ENCODE peak calls at places on chromosomes 1 and 21, in five cellular contexts. X, O, A, R and Y are unnamed samples.

GRCh38 chr1:41672173-41672572 is 187.7 kb upstream of the EDN2 start:
- DNase-seq in A (no peak), R (no peak), O (no peak), X (no peak), Y (peak; percentile 80)

GRCh38 chr1:178339834-178340233 is 156.9 kb downstream of the CLEC20A start:
- DNase-seq in R (no peak), X (no peak), A (no peak), O (no peak), Y (no peak)

GRCh38 chr1:167638064-167638463 is 8.0 kb downstream of the RCSD1 start:
- DNase-seq in O (no peak), R (no peak), X (no peak), A (no peak), Y (no peak)

GRCh38 chr1:200323856-200324400 is 85.9 kb downstream of the ZNF281 start:
- DNase-seq in R (no peak), O (no peak), A (no peak), X (no peak), Y (no peak)

GRCh38 chr1:151892190-151892589 is 17.1 kb downstream of the THEM4 start:
- DNase-seq in O (no peak), R (no peak), A (no peak), X (no peak), Y (no peak)

GRCh38 chr1:3393024-3393986 is 61.2 kb upstream of the ARHGEF16 start:
- DNase-seq in O (peak; percentile 78), R (no peak), A (no peak), X (peak; percentile 87), Y (peak; percentile 64)

GRCh38 chr1:201584510-201584991 is 45.6 kb downstream of the NAV1 start:
- DNase-seq in A (no peak), X (no peak), O (no peak), R (no peak), Y (peak; percentile 63)

GRCh38 chr1:154342836-154343472 is 17.6 kb downstream of the ATP8B2 start:
- DNase-seq in R (no peak), O (no peak), A (peak; percentile 4), X (no peak), Y (no peak)

GRCh38 chr1:5615076-5615475 is 377.1 kb downstream of the NPHP4 start:
- DNase-seq in O (no peak), X (no peak), A (no peak), R (no peak), Y (no peak)

GRCh38 chr1:53077599-53077965 is 15.6 kb downstream of the PODN start:
- DNase-seq in X (no peak), A (no peak), O (no peak), R (no peak), Y (no peak)

GRCh38 chr1:206583461-206584264 is 28.6 kb downstream of the EIF2D start:
- DNase-seq in R (peak; percentile 78), X (peak; percentile 84), A (peak; percentile 71), O (peak; percentile 90), Y (peak; percentile 82)

GRCh38 chr1:49995734-49996133 is 28.0 kb downstream of the AGBL4 start:
- DNase-seq in R (no peak), X (no peak), A (no peak), O (peak; percentile 2), Y (no peak)

GRCh38 chr1:13779930-13780329 is 79.9 kb downstream of the PRDM2 start:
- DNase-seq in X (no peak), A (no peak), O (no peak), R (no peak), Y (no peak)

GRCh38 chr1:111990878-111991760 is 1.7 kb upstream of the KCND3 start:
- DNase-seq in X (peak; percentile 87), R (peak; percentile 1), A (no peak), O (peak; percentile 82), Y (peak; percentile 68)

GRCh38 chr1:96076589-96076988 is 645.0 kb upstream of the PTBP2 start:
- DNase-seq in X (no peak), O (no peak), R (no peak), A (no peak), Y (no peak)

GRCh38 chr1:218384576-218384975 is 39.4 kb downstream of the TGFB2 start:
- DNase-seq in X (no peak), R (no peak), O (no peak), A (no peak), Y (no peak)

GRCh38 chr1:207831517-207832327 is 79.2 kb downstream of the CD34 start:
- DNase-seq in A (peak; percentile 82), X (no peak), R (no peak), O (no peak), Y (no peak)

GRCh38 chr21:24428539-24429186 is 1178.6 kb downstream of the MRPL39 start:
- DNase-seq in X (no peak), A (peak; percentile 55), O (no peak), R (no peak), Y (no peak)

GRCh38 chr21:42056468-42056867 is 14.6 kb upstream of the UMODL1 start:
- DNase-seq in O (no peak), X (no peak), R (no peak), A (no peak), Y (peak; percentile 44)

GRCh38 chr1:62407398-62408009 is 29.3 kb upstream of the USP1 start:
- DNase-seq in A (peak; percentile 57), R (peak; percentile 61), X (peak; percentile 73), O (peak; percentile 84), Y (peak; percentile 77)

GRCh38 chr1:234230414-234230862 is 142.8 kb upstream of the COA6 start:
- DNase-seq in R (no peak), A (no peak), X (no peak), O (no peak), Y (no peak)

GRCh38 chr1:69305621-69306020 is 262.1 kb upstream of the LRRC7 start:
- DNase-seq in R (peak; percentile 19), O (peak; percentile 79), X (peak; percentile 42), A (no peak), Y (no peak)

GRCh38 chr1:50697440-50698421 is 262.3 kb downstream of the FAF1 start:
- DNase-seq in X (no peak), O (no peak), R (no peak), A (no peak), Y (no peak)

GRCh38 chr1:94702440-94702810 is 117.7 kb upstream of the SLC44A3 start:
- DNase-seq in R (no peak), O (no peak), A (no peak), X (no peak), Y (no peak)

GRCh38 chr1:219567341-219567947 is 45.5 kb downstream of the ZC3H11B start:
- DNase-seq in X (peak; percentile 3), A (peak; percentile 32), O (peak; percentile 36), R (peak; percentile 4), Y (peak; percentile 51)

GRCh38 chr1:154148787-154149186 is 6.1 kb downstream of the NUP210L start:
- DNase-seq in X (no peak), O (no peak), A (no peak), R (no peak), Y (no peak)

GRCh38 chr1:90955769-90956168 is 66.1 kb downstream of the ZNF644 start:
- DNase-seq in O (no peak), R (no peak), X (no peak), A (no peak), Y (no peak)

GRCh38 chr1:240484804-240485441 is 127.0 kb downstream of the GREM2 start:
- DNase-seq in R (no peak), X (no peak), A (no peak), O (no peak), Y (no peak)

GRCh38 chr1:201014816-201015200 is 8.7 kb downstream of the KIF21B start:
- DNase-seq in X (no peak), A (no peak), R (no peak), O (no peak), Y (no peak)

GRCh38 chr1:214290399-214291037 is 9.6 kb downstream of the SMYD2 start:
- DNase-seq in A (no peak), X (no peak), R (no peak), O (no peak), Y (no peak)

GRCh38 chr1:147142886-147143285 is 29.4 kb downstream of the PRKAB2 start:
- DNase-seq in A (no peak), R (no peak), X (no peak), O (no peak), Y (no peak)

GRCh38 chr1:155078496-155079209 is at the start of gene EFNA3:
- DNase-seq in R (peak; percentile 63), O (peak; percentile 78), X (peak; percentile 88), A (peak; percentile 55), Y (peak; percentile 92)

DNA sequence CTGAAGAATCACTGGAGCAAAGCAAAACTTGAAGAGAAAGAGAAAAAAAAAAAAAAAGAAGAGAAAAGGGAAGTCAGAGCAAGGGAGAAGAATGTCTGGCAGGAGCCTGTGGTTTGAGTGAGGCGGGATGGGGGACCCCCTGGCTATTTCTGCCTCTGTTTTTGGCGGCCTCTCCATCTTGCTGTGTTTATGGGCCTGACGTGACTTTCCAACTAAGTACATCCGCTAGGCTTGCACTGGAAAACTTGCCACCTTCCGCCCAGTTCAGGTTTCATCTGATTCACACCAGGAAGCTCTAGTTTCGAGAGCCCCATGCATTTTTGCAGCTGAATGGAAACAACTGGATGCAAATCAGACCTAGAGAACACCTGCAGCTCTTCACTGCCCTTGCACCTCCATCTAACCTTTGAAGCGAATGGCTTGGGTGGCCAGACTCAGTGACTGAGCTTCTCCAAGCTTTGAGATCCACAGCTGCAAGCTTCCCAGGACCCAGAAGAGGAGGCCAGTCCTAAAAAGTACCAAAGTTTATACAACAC is 28.0 kb downstream of the TBX15 start:
- DNase-seq in R (peak; percentile 94), X (no peak), A (peak; percentile 72), O (peak; percentile 68), Y (peak; percentile 53)
- TF ChIP-seq EZH2phosphoT487 in R (no peak), X (no peak), A (no peak), O (no peak), Y (no peak)

GRCh38 chr1:211548321-211549091 is 30.5 kb downstream of the SLC30A1 start:
- DNase-seq in A (no peak), O (peak; percentile 35), R (no peak), X (no peak), Y (peak; percentile 81)
- TF ChIP-seq EZH2phosphoT487 in A (no peak), O (no peak), R (no peak), X (no peak), Y (no peak)

DNA sequence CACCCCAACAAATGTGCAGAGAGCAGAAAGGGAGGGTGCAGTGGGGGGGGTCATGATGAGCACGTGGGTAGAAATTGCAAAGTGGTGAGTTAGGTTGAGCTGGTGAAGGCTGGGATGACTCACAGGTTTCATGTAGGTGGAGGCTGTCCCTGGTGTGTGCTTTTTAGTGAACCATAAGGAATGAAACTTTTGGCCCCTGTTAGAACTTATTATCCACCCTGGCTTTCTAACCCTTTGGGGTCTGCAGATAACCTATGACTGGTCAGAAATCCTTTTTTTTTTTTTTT is 46.9 kb downstream of the DOP1B start:
- DNase-seq in R (no peak), O (no peak), X (no peak), A (peak; percentile 37), Y (peak; percentile 81)
- TF ChIP-seq EZH2phosphoT487 in R (no peak), O (no peak), X (no peak), A (no peak), Y (no peak)

GRCh38 chr1:74432325-74432724 is 80.1 kb downstream of the LRRC53 start:
- DNase-seq in R (no peak), A (no peak), X (no peak), O (no peak), Y (no peak)

GRCh38 chr1:74436078-74436477 is 76.3 kb downstream of the LRRC53 start:
- DNase-seq in R (no peak), A (no peak), X (no peak), O (no peak), Y (no peak)

DNA sequence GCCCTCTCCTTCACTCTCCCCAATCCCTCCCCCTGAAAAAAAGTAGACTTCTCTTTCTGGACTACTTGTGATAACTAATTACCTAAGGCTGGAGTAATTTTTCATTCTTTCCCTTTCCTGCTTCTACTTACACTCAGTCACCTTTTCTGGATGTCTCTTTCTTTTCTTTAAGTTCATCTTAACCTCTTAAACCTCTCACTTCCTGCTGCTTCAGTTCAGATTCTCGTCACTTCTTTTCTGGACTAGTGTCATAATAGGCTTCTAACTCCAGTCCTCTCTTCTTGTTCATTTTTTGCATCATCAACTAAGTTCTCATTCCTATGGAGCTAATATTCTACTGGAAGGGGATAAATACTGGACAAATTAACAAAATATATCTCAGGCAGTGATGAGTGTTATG is 75.4 kb downstream of the LRRC53 start:
- DNase-seq in X (no peak), A (no peak), R (no peak), O (no peak), Y (no peak)
- TF ChIP-seq EZH2phosphoT487 in X (no peak), A (no peak), R (no peak), O (no peak), Y (no peak)